ENCODE peak calls at places on chromosomes 2 and 18, in nine cellular contexts. S is GM23338, J is GM23248, R is HepG2, C is Karpas-422, T is fibroblast of lung, D is GM12878, N is mesenchymal stem cell, L is HCT116. H is an unnamed sample.

GRCh38 chr2:145026456-145027072 is 506.6 kb upstream of the ZEB2 start:
- DNase-seq in C (no peak), T (no peak), S (no peak), R (no peak), L (no peak), N (no peak), J (no peak), D (no peak), H (no peak)

GRCh38 chr18:62751341-62751821 is 36.0 kb downstream of the PHLPP1 start:
- DNase-seq in N (peak), D (no peak), L (no peak), T (peak), C (no peak), R (no peak), S (peak), J (peak), H (no peak)

GRCh38 chr2:71756280-71756906 is 303.0 kb downstream of the DYSF start:
- DNase-seq in J (peak), S (no peak), R (no peak), L (no peak), C (no peak), T (peak), N (peak), D (no peak), H (no peak)

GRCh38 chr2:159446817-159447216 is 160.3 kb upstream of the WDSUB1 start:
- DNase-seq in S (no peak), L (no peak), D (no peak), J (no peak), R (no peak), N (no peak), T (no peak), C (no peak), H (no peak)

GRCh38 chr2:58702302-58702696 is 461.2 kb upstream of the FANCL start:
- DNase-seq in C (no peak), J (no peak), T (no peak), S (peak), R (peak), L (no peak), D (no peak), N (peak), H (no peak)

GRCh38 chr18:75207298-75208054 is 1.5 kb downstream of the PTGR3 start:
- DNase-seq in R (peak), T (peak), D (no peak), S (no peak), J (peak), C (peak), L (no peak), N (peak), H (no peak)

GRCh38 chr2:128736689-128737545 is 418.2 kb upstream of the HS6ST1 start:
- DNase-seq in L (peak), R (peak), C (peak), N (peak), J (peak), D (no peak), T (peak), S (peak), H (peak)

GRCh38 chr18:43484710-43485109 is 207.4 kb upstream of the SYT4 start:
- DNase-seq in R (peak), N (no peak), C (no peak), S (peak), D (no peak), T (no peak), J (no peak), L (no peak), H (no peak)

GRCh38 chr18:73793386-73793785 is 354.2 kb downstream of the FBXO15 start:
- DNase-seq in S (no peak), T (no peak), J (peak), N (peak), L (no peak), R (no peak), D (no peak), C (no peak), H (no peak)

GRCh38 chr2:112153501-112153900 is 15.3 kb downstream of the FBLN7 start:
- DNase-seq in C (no peak), N (no peak), L (no peak), T (no peak), R (no peak), J (no peak), D (no peak), S (no peak), H (no peak)

GRCh38 chr2:42046819-42047487 is 868 bp upstream of the PKDCC start:
- DNase-seq in N (peak), J (peak), T (peak), S (peak), C (no peak), D (no peak), L (no peak), R (peak), H (no peak)

GRCh38 chr2:39232141-39232540 is 11.6 kb downstream of the CDKL4 start:
- DNase-seq in S (no peak), T (no peak), N (no peak), D (no peak), R (no peak), J (peak), C (no peak), L (no peak), H (no peak)

GRCh38 chr2:56077352-56077915 is 106.4 kb upstream of the CCDC85A start:
- DNase-seq in D (no peak), J (peak), N (peak), C (peak), L (peak), R (peak), T (no peak), S (peak), H (peak)

GRCh38 chr2:127066942-127067341 is 40.0 kb downstream of the BIN1 start:
- DNase-seq in J (peak), N (no peak), D (no peak), R (no peak), C (no peak), S (no peak), T (peak), L (no peak), H (no peak)

GRCh38 chr2:27723372-27724144 is 48.0 kb upstream of the MRPL33 start:
- DNase-seq in N (peak), L (peak), J (peak), T (peak), C (peak), R (peak), D (no peak), S (peak), H (peak)

GRCh38 chr2:200306969-200307811 is 697 bp downstream of the SPATS2L start:
- DNase-seq in C (no peak), D (no peak), N (peak), L (no peak), S (peak), T (peak), R (no peak), J (peak), H (peak)

DNA sequence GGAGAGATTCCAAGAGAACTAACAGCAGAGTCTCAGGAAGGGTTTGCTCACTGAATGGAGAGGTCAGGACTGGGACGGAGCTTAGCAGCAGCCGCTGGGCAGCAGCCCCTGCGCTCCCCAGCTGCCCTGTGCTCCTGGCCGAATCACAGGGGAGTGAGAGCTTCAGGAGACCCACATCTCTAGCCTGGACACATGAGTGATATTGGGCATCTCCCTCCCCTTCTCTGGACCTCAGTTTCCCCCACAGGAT is 511 bp downstream of the MATN3 start:
- DNase-seq in J (no peak), C (no peak), D (no peak), R (no peak), T (no peak), N (no peak), S (peak), L (no peak), H (no peak)
- H3K4me2 ChIP-seq in J (peak), C (no peak), D (peak), R (peak), T (peak), N (peak), S (peak), L (no peak), H (peak)

GRCh38 chr2:168343586-168343985 is 96.2 kb upstream of the STK39 start:
- DNase-seq in R (no peak), T (peak), N (peak), J (peak), L (no peak), C (no peak), S (no peak), D (no peak), H (no peak)
- H2AFZ ChIP-seq in R (no peak), T (peak), N (no peak), J (peak), L (no peak), C (no peak), S (no peak), D (no peak), H (no peak)

GRCh38 chr18:31204833-31205232 is 42.2 kb upstream of the DSC1 start:
- DNase-seq in D (no peak), J (no peak), R (no peak), N (no peak), T (no peak), S (no peak), L (no peak), C (peak), H (no peak)

GRCh38 chr18:31209041-31209440 is 46.4 kb upstream of the DSC1 start:
- DNase-seq in L (no peak), T (no peak), S (no peak), C (peak), R (no peak), J (no peak), N (no peak), D (no peak), H (no peak)

GRCh38 chr18:31205273-31205672 is 42.6 kb upstream of the DSC1 start:
- DNase-seq in R (peak), T (no peak), C (peak), S (no peak), N (no peak), L (no peak), D (no peak), J (no peak), H (no peak)

GRCh38 chr18:31206064-31206463 is 43.4 kb upstream of the DSC1 start:
- DNase-seq in D (no peak), R (peak), N (no peak), S (no peak), C (peak), T (no peak), L (no peak), J (no peak), H (no peak)

DNA sequence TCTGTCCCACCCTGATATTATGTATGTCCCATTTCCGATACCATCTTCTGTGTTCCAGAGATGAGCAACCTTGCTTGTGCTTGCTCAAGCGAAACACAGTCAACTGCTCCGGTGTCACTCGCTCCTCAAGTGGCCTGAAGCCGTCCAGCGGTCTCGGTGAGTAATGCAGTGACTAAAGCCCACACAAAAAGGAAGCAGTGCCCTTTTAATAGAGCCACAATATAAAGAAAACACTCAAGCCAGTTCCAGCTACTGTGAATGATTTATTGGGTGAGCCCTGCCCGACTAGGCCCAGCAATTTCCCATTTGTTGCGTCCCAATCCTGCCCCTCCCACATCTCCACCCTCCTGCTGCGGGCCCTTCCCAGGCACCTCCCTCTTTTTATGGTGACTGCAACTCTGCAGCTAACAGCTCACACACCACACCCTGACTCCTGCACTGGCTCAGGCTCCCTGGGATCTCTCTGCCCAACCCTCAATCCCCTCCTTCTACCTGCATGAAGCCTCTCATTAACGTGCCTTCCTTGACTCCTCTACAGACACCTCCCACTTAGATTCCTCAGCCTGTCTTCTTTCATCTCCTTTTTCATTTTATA is 44.2 kb upstream of the DSC1 start:
- DNase-seq in N (peak), T (peak), R (peak), D (peak), C (peak), L (peak), S (peak), J (no peak), H (no peak)
- H3K4me3 ChIP-seq in N (no peak), T (no peak), R (peak), D (no peak), C (no peak), L (peak), S (no peak), J (no peak), H (no peak)

GRCh38 chr2:45614330-45614729 is 3.3 kb upstream of the SRBD1 start:
- DNase-seq in N (no peak), C (no peak), R (no peak), L (no peak), T (no peak), S (no peak), D (no peak), J (no peak), H (no peak)

GRCh38 chr2:45611020-45611737 is at the start of gene SRBD1:
- DNase-seq in S (peak), T (peak), N (peak), J (peak), C (peak), D (peak), R (peak), L (peak), H (peak)

GRCh38 chr2:45612265-45612664 is 1.2 kb upstream of the SRBD1 start:
- DNase-seq in C (no peak), N (no peak), T (no peak), L (no peak), J (no peak), S (no peak), D (no peak), R (no peak), H (no peak)

GRCh38 chr2:45614871-45615270 is 3.8 kb upstream of the SRBD1 start:
- DNase-seq in C (no peak), J (no peak), R (no peak), N (peak), T (no peak), L (no peak), S (no peak), D (no peak), H (no peak)

GRCh38 chr2:45612741-45613140 is 1.7 kb upstream of the SRBD1 start:
- DNase-seq in J (peak), D (no peak), L (no peak), T (peak), S (no peak), R (no peak), C (no peak), N (peak), H (no peak)
- H3K4me2 ChIP-seq in J (no peak), D (no peak), L (peak), T (no peak), S (no peak), R (no peak), C (no peak), N (no peak), H (no peak)

GRCh38 chr2:62597323-62597722 is 91.3 kb upstream of the TMEM17 start:
- DNase-seq in R (no peak), L (no peak), D (no peak), J (peak), T (peak), N (peak), C (peak), S (no peak), H (no peak)
- H2AFZ ChIP-seq in R (no peak), L (peak), D (no peak), J (no peak), T (no peak), N (no peak), C (no peak), S (no peak), H (no peak)

DNA sequence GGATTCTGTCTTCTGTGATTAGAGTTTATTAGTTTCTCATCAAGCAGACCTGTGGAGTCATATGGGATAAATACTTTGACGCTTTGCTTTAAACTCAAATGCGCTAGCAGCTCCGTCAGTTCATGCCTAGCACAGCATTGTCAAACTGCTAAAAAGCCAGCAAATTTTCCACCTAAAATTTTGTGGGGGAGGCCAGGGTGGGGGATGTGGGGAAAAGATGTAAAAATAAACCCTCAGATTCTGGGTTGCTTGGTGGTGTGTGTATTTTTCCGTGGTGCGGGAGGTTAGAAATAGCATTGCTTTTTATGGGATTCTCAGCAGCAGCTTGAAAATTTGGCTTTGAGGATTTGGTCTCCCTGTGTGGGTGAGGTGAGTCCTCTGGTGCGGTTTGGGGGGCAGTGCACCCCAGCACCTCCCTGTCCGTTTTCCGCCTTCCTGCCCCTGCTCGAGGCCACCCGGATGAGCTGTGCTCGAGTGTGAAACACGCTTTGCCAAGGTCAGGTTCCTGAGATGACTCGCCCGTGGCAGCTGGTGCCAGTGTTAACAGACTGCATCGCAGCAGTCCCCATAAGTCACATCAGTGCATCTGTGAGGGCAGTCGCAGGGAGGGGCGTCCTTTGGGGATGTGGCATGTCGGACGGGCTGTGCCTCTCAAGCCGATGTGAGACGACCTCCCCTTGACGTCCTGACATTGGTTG is 65.9 kb downstream of the LDLRAD4 start:
- DNase-seq in D (no peak), N (no peak), L (no peak), J (no peak), S (no peak), R (no peak), T (no peak), C (no peak), H (no peak)
- H3K4me3 ChIP-seq in D (no peak), N (no peak), L (no peak), J (no peak), S (no peak), R (no peak), T (no peak), C (peak), H (no peak)

DNA sequence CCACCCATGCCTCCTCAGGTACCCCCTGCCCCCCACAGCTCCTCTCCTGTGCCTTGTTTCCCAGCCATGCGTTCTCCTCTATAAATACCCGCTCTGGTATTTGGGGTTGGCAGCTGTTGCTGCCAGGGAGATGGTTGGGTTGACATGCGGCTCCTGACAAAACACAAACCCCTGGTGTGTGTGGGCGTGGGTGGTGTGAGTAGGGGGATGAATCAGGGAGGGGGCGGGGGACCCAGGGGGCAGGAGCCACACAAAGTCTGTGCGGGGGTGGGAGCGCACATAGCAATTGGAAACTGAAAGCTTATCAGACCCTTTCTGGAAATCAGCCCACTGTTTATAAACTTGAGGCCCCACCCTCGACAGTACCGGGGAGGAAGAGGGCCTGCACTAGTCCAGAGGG is 803 bp upstream of the DES start:
- DNase-seq in C (no peak), D (no peak), T (no peak), L (no peak), N (no peak), R (no peak), J (no peak), S (no peak), H (no peak)
- H3K4me2 ChIP-seq in C (no peak), D (no peak), T (no peak), L (no peak), N (no peak), R (no peak), J (no peak), S (no peak), H (no peak)

H was measured in MM.1S.